ENCODE peak calls at places on chromosomes 13 and 19, in eight cellular contexts. Y, T, H, Q, Z, R, D and G are unnamed samples.

GRCh38 chr13:73388586-73388985 is 329.8 kb downstream of the KLF5 start:
- DNase-seq in Y (peak), T (no peak), H (no peak), Q (no peak), Z (no peak), R (no peak), D (no peak), G (no peak)

GRCh38 chr19:2703691-2704216 is 1.3 kb upstream of the GNG7 start:
- DNase-seq in Y (no peak), T (no peak), H (no peak), Q (no peak), Z (no peak), R (no peak), D (no peak), G (no peak)

GRCh38 chr19:4367781-4368127 is 24.4 kb downstream of the MPND start:
- DNase-seq in Y (no peak), T (no peak), H (no peak), Q (no peak), Z (no peak), R (no peak), D (no peak), G (no peak)

GRCh38 chr13:37701306-37701705 is 102.7 kb upstream of the POSTN start:
- DNase-seq in Y (no peak), T (peak), H (no peak), Q (no peak), Z (no peak), R (no peak), D (no peak), G (no peak)

GRCh38 chr19:11964858-11965645 is at the start of gene ZNF763:
- DNase-seq in Y (peak), T (peak), H (no peak), Q (peak), Z (peak), R (no peak), D (peak), G (no peak)

GRCh38 chr13:46947425-46948191 is 50.8 kb upstream of the HTR2A start:
- DNase-seq in Y (no peak), T (no peak), H (no peak), Q (no peak), Z (no peak), R (no peak), D (no peak), G (no peak)

GRCh38 chr13:44108345-44108858 is 228.7 kb downstream of the LACC1 start:
- DNase-seq in Y (peak), T (peak), H (peak), Q (peak), Z (no peak), R (no peak), D (no peak), G (no peak)

GRCh38 chr13:44243198-44243852 is 130.3 kb upstream of the SERP2 start:
- DNase-seq in Y (peak), T (peak), H (peak), Q (peak), Z (peak), R (no peak), D (no peak), G (peak)

GRCh38 chr13:35700661-35701060 is 224.2 kb upstream of the MAB21L1 start:
- DNase-seq in Y (no peak), T (no peak), H (no peak), Q (no peak), Z (no peak), R (no peak), D (no peak), G (no peak)

GRCh38 chr19:19399733-19400438 is 5.6 kb upstream of the GATAD2A start:
- DNase-seq in Y (no peak), T (peak), H (no peak), Q (no peak), Z (no peak), R (no peak), D (no peak), G (no peak)

GRCh38 chr13:101763191-101763590 is 310.7 kb downstream of the ITGBL1 start:
- DNase-seq in Y (peak), T (no peak), H (no peak), Q (no peak), Z (no peak), R (no peak), D (no peak), G (no peak)

GRCh38 chr13:40161931-40162330 is 504.5 kb downstream of the FOXO1 start:
- DNase-seq in Y (no peak), T (no peak), H (no peak), Q (no peak), Z (no peak), R (no peak), D (no peak), G (no peak)

GRCh38 chr19:35216833-35217707 is 11.5 kb downstream of the FAM187B start:
- DNase-seq in Y (peak), T (no peak), H (no peak), Q (peak), Z (peak), R (no peak), D (peak), G (no peak)

GRCh38 chr13:107117327-107118012 is 549.5 kb upstream of the ARGLU1 start:
- DNase-seq in Y (no peak), T (no peak), H (no peak), Q (no peak), Z (no peak), R (no peak), D (no peak), G (no peak)

GRCh38 chr19:45154064-45154827 is 6.5 kb downstream of the NKPD1 start:
- DNase-seq in Y (peak), T (peak), H (peak), Q (no peak), Z (no peak), R (no peak), D (no peak), G (no peak)

GRCh38 chr13:100290165-100290801 is 201.4 kb downstream of the PCCA start:
- DNase-seq in Y (no peak), T (peak), H (no peak), Q (no peak), Z (no peak), R (peak), D (no peak), G (no peak)

GRCh38 chr19:19368087-19368486 is 37.4 kb upstream of the GATAD2A start:
- DNase-seq in Y (no peak), T (no peak), H (no peak), Q (no peak), Z (no peak), R (no peak), D (no peak), G (no peak)

GRCh38 chr19:4301590-4302237 is 475 bp downstream of the TMIGD2 start:
- DNase-seq in Y (no peak), T (no peak), H (no peak), Q (no peak), Z (no peak), R (no peak), D (no peak), G (no peak)

GRCh38 chr13:106210327-106210726 is 325.1 kb downstream of the EFNB2 start:
- DNase-seq in Y (no peak), T (peak), H (no peak), Q (no peak), Z (no peak), R (no peak), D (no peak), G (no peak)

GRCh38 chr19:29415507-29415906 is 110.3 kb upstream of the VSTM2B start:
- DNase-seq in Y (no peak), T (no peak), H (peak), Q (no peak), Z (no peak), R (no peak), D (no peak), G (no peak)

GRCh38 chr13:103935117-103935516 is 868.9 kb upstream of the SLC10A2 start:
- DNase-seq in Y (no peak), T (no peak), H (no peak), Q (no peak), Z (no peak), R (no peak), D (no peak), G (no peak)

GRCh38 chr19:1901940-1902404 is 3.2 kb upstream of the ADAT3 start:
- DNase-seq in Y (no peak), T (no peak), H (no peak), Q (peak), Z (no peak), R (no peak), D (no peak), G (no peak)

GRCh38 chr19:4555657-4556561 is 3.6 kb downstream of the SEMA6B start:
- DNase-seq in Y (peak), T (no peak), H (peak), Q (no peak), Z (peak), R (no peak), D (no peak), G (no peak)

GRCh38 chr19:15864824-15865223 is 33.0 kb downstream of the CYP4F2 start:
- DNase-seq in Y (no peak), T (no peak), H (no peak), Q (no peak), Z (no peak), R (no peak), D (no peak), G (no peak)

GRCh38 chr19:15869873-15870272 is 28.0 kb downstream of the CYP4F2 start:
- DNase-seq in Y (no peak), T (no peak), H (no peak), Q (no peak), Z (no peak), R (no peak), D (no peak), G (no peak)

GRCh38 chr19:15869109-15869555 is 28.7 kb downstream of the CYP4F2 start:
- DNase-seq in Y (peak), T (peak), H (peak), Q (peak), Z (peak), R (no peak), D (no peak), G (peak)

GRCh38 chr19:15863272-15863671 is 34.6 kb downstream of the CYP4F2 start:
- DNase-seq in Y (no peak), T (no peak), H (no peak), Q (no peak), Z (no peak), R (no peak), D (no peak), G (no peak)

GRCh38 chr19:15866646-15867045 is 31.2 kb downstream of the CYP4F2 start:
- DNase-seq in Y (no peak), T (no peak), H (no peak), Q (no peak), Z (no peak), R (no peak), D (no peak), G (no peak)
- H3K27ac ChIP-seq in Y (no peak), T (no peak), H (no peak), Q (no peak), Z (no peak), R (no peak), D (no peak), G (no peak)

DNA sequence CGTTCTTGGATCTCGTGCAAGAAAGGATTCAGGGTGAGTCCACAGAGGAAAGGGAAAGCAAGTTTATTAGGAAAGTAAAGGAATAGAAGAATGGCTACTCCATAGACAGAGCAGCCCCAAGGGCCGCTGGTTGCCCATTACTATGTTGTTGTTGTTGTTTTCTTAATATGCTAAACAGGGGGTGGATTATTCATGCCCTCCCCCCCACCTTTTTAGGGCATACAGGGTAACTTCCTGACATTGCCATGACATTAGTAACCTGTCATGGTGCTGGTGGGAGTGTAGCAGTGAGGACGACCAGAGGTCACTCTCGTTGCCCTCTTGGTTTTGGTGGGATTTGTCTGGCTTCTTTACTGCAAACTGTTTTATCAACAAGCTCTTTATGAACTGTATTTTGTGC is 29.1 kb upstream of the PCDH9 start:
- DNase-seq in Y (no peak), T (no peak), H (no peak), Q (no peak), Z (no peak), R (no peak), D (no peak), G (no peak)
- H3K27ac ChIP-seq in Y (no peak), T (no peak), H (no peak), Q (no peak), Z (no peak), R (no peak), D (no peak), G (no peak)

DNA sequence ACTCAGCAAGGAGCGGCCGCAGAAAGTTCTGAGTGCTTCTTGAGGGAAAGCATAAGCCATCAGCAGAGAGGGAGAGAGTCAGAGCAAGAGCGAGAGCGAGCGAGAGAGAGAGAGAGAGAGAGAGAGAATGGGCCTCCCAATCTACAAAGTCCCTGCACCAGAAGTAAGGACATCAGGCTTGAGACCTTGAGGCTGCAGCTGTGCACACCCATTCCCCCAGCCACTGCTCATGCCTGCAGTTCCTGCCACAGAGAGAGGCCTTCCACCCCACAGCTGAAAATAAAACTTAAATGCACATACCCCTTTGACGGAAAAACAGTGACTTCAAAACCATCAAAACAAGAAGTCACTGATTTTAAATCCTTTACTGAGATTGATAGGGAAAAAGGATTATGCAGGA is 74.5 kb upstream of the UBL3 start:
- DNase-seq in Y (no peak), T (no peak), H (no peak), Q (no peak), Z (no peak), R (no peak), D (no peak), G (no peak)
- H3K27ac ChIP-seq in Y (peak), T (no peak), H (peak), Q (peak), Z (no peak), R (peak), D (no peak), G (no peak)

GRCh38 chr13:51394724-51395123 is 55.2 kb downstream of the SERPINE3 start:
- DNase-seq in Y (no peak), T (no peak), H (no peak), Q (no peak), Z (no peak), R (no peak), D (no peak), G (no peak)

GRCh38 chr13:51396352-51396751 is 56.5 kb downstream of the INTS6 start:
- DNase-seq in Y (no peak), T (peak), H (no peak), Q (no peak), Z (peak), R (no peak), D (no peak), G (no peak)

DNA sequence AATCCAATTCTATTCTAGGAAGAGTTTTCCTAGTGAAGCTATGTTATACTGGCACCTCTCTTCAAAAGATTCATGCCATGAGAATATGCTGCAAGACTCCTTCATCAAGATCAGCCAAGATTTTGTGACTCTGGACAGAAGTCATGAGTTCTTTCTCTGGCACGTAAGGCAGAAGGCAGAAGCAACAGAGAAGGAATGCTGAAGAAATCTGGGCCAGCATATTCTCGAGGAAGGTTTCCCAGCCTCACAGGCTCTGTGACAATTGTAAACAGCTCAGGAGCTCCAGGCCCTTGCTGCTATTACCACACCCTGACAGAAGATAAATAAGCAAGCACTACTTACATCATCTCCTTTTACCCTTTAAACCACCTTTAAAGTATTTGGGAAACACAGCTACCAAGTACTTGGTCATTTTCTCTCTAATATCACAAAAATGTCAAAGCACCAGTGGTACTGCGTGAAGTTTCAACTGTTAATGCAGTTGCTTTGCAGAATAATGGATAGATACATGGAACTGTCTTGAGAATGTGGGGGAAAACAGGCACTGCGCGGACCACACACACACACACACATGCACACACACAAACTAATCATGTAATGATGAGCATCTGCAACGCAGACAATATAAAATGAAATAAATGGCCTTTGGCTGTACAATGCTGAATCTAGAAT is 55.4 kb downstream of the INTS6 start:
- DNase-seq in Y (no peak), T (peak), H (peak), Q (peak), Z (no peak), R (peak), D (no peak), G (no peak)
- H3K27ac ChIP-seq in Y (no peak), T (peak), H (no peak), Q (no peak), Z (no peak), R (peak), D (no peak), G (no peak)

DNA sequence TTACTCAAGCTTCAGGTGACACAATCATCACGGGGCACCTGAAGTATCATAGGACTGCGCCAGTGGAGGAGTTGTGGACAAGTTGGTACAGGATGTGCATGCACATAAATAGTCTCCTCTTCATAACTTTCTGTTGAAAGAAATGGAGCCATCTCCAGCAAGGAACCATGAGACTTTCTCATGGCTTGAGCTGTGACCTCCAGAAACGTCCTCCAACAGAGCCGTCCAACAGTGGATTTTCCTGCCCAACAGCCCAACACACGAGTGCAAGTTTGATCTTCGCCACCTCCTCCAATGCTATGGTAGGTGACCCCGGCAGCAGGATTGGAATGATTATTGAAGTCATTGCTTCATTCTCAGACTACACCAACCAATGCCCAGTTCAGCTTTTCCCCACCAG is 105.1 kb upstream of the ZNF507 start:
- DNase-seq in Y (no peak), T (no peak), H (no peak), Q (no peak), Z (no peak), R (no peak), D (no peak), G (no peak)
- H3K27ac ChIP-seq in Y (no peak), T (no peak), H (no peak), Q (no peak), Z (no peak), R (no peak), D (no peak), G (no peak)

GRCh38 chr19:6495947-6496346 is 6.2 kb downstream of the TUBB4A start:
- DNase-seq in Y (no peak), T (no peak), H (no peak), Q (no peak), Z (no peak), R (no peak), D (no peak), G (no peak)
- H3K27ac ChIP-seq in Y (no peak), T (no peak), H (no peak), Q (no peak), Z (no peak), R (no peak), D (no peak), G (no peak)

GRCh38 chr19:18168673-18169381 is 4.8 kb upstream of the IFI30 start:
- DNase-seq in Y (no peak), T (no peak), H (no peak), Q (no peak), Z (no peak), R (no peak), D (no peak), G (no peak)
- H3K27ac ChIP-seq in Y (no peak), T (no peak), H (no peak), Q (peak), Z (peak), R (no peak), D (no peak), G (no peak)

GRCh38 chr19:7895565-7895964 is 7.3 kb downstream of the LRRC8E start:
- DNase-seq in Y (no peak), T (no peak), H (no peak), Q (no peak), Z (no peak), R (no peak), D (no peak), G (no peak)
- H3K27ac ChIP-seq in Y (no peak), T (no peak), H (no peak), Q (no peak), Z (no peak), R (no peak), D (no peak), G (peak)

DNA sequence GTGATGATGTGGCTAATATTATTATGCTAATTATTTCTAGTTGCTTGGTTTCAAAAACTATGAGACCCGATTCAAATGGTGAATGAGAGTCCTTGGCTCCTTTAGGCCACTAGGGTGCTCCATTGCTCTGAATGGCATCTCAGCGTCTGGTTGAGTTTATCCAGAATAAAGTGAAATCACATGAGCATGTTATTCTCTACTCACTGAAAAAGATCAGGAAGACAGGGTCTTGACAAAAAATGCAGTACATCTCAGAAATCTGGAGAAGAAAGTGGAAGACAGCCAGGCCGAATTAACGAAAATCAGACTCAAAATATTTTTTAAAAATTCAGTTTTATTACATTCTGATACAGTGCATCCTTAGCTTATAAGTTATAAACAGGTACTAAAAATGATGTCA is 516.2 kb downstream of the MYO16 start:
- DNase-seq in Y (peak), T (peak), H (peak), Q (peak), Z (peak), R (peak), D (no peak), G (no peak)
- H3K27ac ChIP-seq in Y (peak), T (no peak), H (peak), Q (no peak), Z (no peak), R (no peak), D (no peak), G (peak)

GRCh38 chr13:114097893-114098688 is 34.3 kb downstream of the RASA3 start:
- DNase-seq in Y (no peak), T (no peak), H (no peak), Q (peak), Z (no peak), R (no peak), D (no peak), G (no peak)

GRCh38 chr13:114099918-114100445 is 32.4 kb downstream of the RASA3 start:
- DNase-seq in Y (peak), T (peak), H (peak), Q (peak), Z (peak), R (no peak), D (no peak), G (no peak)

GRCh38 chr13:114100446-114101320 is 31.7 kb downstream of the RASA3 start:
- DNase-seq in Y (no peak), T (no peak), H (no peak), Q (peak), Z (no peak), R (no peak), D (no peak), G (no peak)

GRCh38 chr13:114097504-114097892 is 34.9 kb downstream of the RASA3 start:
- DNase-seq in Y (no peak), T (no peak), H (no peak), Q (peak), Z (no peak), R (no peak), D (no peak), G (no peak)

GRCh38 chr13:114099191-114099590 is 33.2 kb downstream of the RASA3 start:
- DNase-seq in Y (peak), T (peak), H (peak), Q (peak), Z (no peak), R (peak), D (no peak), G (no peak)
- H3K27ac ChIP-seq in Y (no peak), T (peak), H (peak), Q (no peak), Z (no peak), R (peak), D (no peak), G (no peak)